ENCODE peak calls at places on chromosomes 7 and 10, in four cellular contexts. H, S, A and M are unnamed samples.
A peak's percentile ranks its signal among the peaks of the same experiment; 100 is the strongest.

GRCh38 chr10:116437076-116437692 is 9.5 kb downstream of the PNLIPRP3 start:
- DNase-seq in H (no peak), S (no peak), A (no peak), M (no peak)

GRCh38 chr7:150867592-150867991 is 15.3 kb downstream of the AOC1 start:
- DNase-seq in H (no peak), S (no peak), A (no peak), M (no peak)

GRCh38 chr7:9189683-9190082 is 756.3 kb downstream of the NXPH1 start:
- DNase-seq in H (no peak), S (no peak), A (no peak), M (no peak)

GRCh38 chr10:47049906-47050305 is 138.7 kb downstream of the PTPN20 start:
- DNase-seq in H (no peak), S (no peak), A (no peak), M (no peak)

GRCh38 chr10:47370015-47370767 is 13.9 kb downstream of the ZNF488 start:
- DNase-seq in H (no peak), S (no peak), A (no peak), M (no peak)

GRCh38 chr7:131109011-131109756 is 218.5 kb upstream of the MKLN1 start:
- DNase-seq in H (no peak), S (peak; percentile 53), A (no peak), M (peak; percentile 14)

GRCh38 chr10:2886662-2887061 is 180.7 kb upstream of the PFKP start:
- DNase-seq in H (no peak), S (no peak), A (no peak), M (peak; percentile 52)

GRCh38 chr7:112452102-112452888 is 2.0 kb downstream of the IFRD1 start:
- DNase-seq in H (no peak), S (no peak), A (peak; percentile 21), M (peak; percentile 68)

GRCh38 chr10:110455440-110455839 is 42.3 kb upstream of the DUSP5 start:
- DNase-seq in H (no peak), S (no peak), A (no peak), M (peak; percentile 62)

GRCh38 chr7:46363688-46364087 is 442.6 kb upstream of the IGFBP3 start:
- DNase-seq in H (no peak), S (no peak), A (no peak), M (no peak)

GRCh38 chr10:113576853-113577252 is 24.0 kb downstream of the HABP2 start:
- DNase-seq in H (no peak), S (peak; percentile 13), A (no peak), M (peak; percentile 39)

GRCh38 chr10:77228559-77228958 is 409.0 kb downstream of the KCNMA1 start:
- DNase-seq in H (no peak), S (no peak), A (no peak), M (no peak)

GRCh38 chr10:63699785-63700184 is 178.6 kb downstream of the REEP3 start:
- DNase-seq in H (no peak), S (no peak), A (no peak), M (no peak)

GRCh38 chr10:14837003-14837755 is 658 bp downstream of the CDNF start:
- DNase-seq in H (no peak), S (no peak), A (no peak), M (peak; percentile 1)

GRCh38 chr7:80082214-80082613 is 52.4 kb upstream of the GNAI1 start:
- DNase-seq in H (no peak), S (no peak), A (no peak), M (no peak)

GRCh38 chr7:153518201-153518984 is 533.8 kb upstream of the DPP6 start:
- DNase-seq in H (no peak), S (no peak), A (no peak), M (no peak)

GRCh38 chr10:94194256-94194655 is 168.5 kb downstream of the NOC3L start:
- DNase-seq in H (no peak), S (no peak), A (no peak), M (no peak)

GRCh38 chr10:92387289-92387940 is 96.4 kb downstream of the MARCHF5 start:
- DNase-seq in H (peak; percentile 62), S (peak; percentile 89), A (peak; percentile 55), M (peak; percentile 83)

GRCh38 chr10:11886138-11886474 is 63.0 kb downstream of the PROSER2 start:
- DNase-seq in H (no peak), S (no peak), A (no peak), M (no peak)

GRCh38 chr7:47461161-47461560 is 120.8 kb downstream of the TNS3 start:
- DNase-seq in H (no peak), S (no peak), A (no peak), M (no peak)

GRCh38 chr7:152341039-152341913 is 94.5 kb downstream of the KMT2C start:
- DNase-seq in H (peak; percentile 44), S (no peak), A (peak; percentile 71), M (peak; percentile 60)

GRCh38 chr10:132993271-132994260 is 51.2 kb upstream of the CFAP46 start:
- DNase-seq in H (no peak), S (no peak), A (no peak), M (no peak)

GRCh38 chr7:26667514-26668133 is 196.8 kb downstream of the SKAP2 start:
- DNase-seq in H (peak; percentile 94), S (peak; percentile 23), A (peak; percentile 47), M (peak; percentile 96)

GRCh38 chr10:397321-398068 is 262.2 kb downstream of the ZMYND11 start:
- DNase-seq in H (no peak), S (no peak), A (no peak), M (no peak)

GRCh38 chr7:151767557-151767956 is 109.4 kb downstream of the PRKAG2 start:
- DNase-seq in H (no peak), S (no peak), A (no peak), M (no peak)

GRCh38 chr7:146172112-146172511 is 55.5 kb downstream of the CNTNAP2 start:
- DNase-seq in H (no peak), S (no peak), A (no peak), M (peak; percentile 4)

GRCh38 chr10:101609481-101609880 is 21.4 kb downstream of the DPCD start:
- DNase-seq in H (no peak), S (no peak), A (no peak), M (peak; percentile 37)

GRCh38 chr7:17530249-17530648 is 231.8 kb downstream of the AHR start:
- DNase-seq in H (no peak), S (no peak), A (no peak), M (no peak)

GRCh38 chr10:101225846-101226361 is 3.4 kb downstream of the LBX1 start:
- DNase-seq in H (no peak), S (no peak), A (no peak), M (no peak)

GRCh38 chr10:117933036-117933435 is 113.7 kb downstream of the RAB11FIP2 start:
- DNase-seq in H (no peak), S (no peak), A (no peak), M (no peak)

GRCh38 chr10:63247771-63248170 is 114.6 kb downstream of the NRBF2 start:
- DNase-seq in H (no peak), S (no peak), A (no peak), M (no peak)

GRCh38 chr7:101162551-101163280 is 2.7 kb downstream of the VGF start:
- DNase-seq in H (no peak), S (peak; percentile 82), A (no peak), M (peak; percentile 88)

GRCh38 chr10:86068532-86069337 is 297.9 kb downstream of the GRID1 start:
- DNase-seq in H (no peak), S (no peak), A (no peak), M (no peak)

GRCh38 chr10:99784731-99785441 is 2.4 kb downstream of the ABCC2 start:
- DNase-seq in H (no peak), S (no peak), A (peak; percentile 52), M (no peak)

GRCh38 chr7:117470777-117471176 is 9.0 kb upstream of the CFTR start:
- DNase-seq in H (no peak), S (no peak), A (no peak), M (no peak)

GRCh38 chr10:76000550-76000949 is 569.1 kb downstream of the LRMDA start:
- DNase-seq in H (no peak), S (no peak), A (no peak), M (no peak)

GRCh38 chr10:118832242-118832651 is 77.5 kb upstream of the CACUL1 start:
- DNase-seq in H (no peak), S (no peak), A (no peak), M (peak; percentile 85)

GRCh38 chr10:33783557-33783956 is 449.1 kb upstream of the NRP1 start:
- DNase-seq in H (no peak), S (no peak), A (no peak), M (no peak)
- H3K4me3 ChIP-seq in H (no peak overlapping the region), S (no peak overlapping the region), A (no peak overlapping the region), M (no peak overlapping the region)

GRCh38 chr10:124025638-124026336 is 67.6 kb downstream of the CHST15 start:
- DNase-seq in H (peak; percentile 15), S (peak; percentile 10), A (no peak), M (peak; percentile 25)
- TF ChIP-seq MAX in H (no peak), S (no peak), A (no peak), M (no peak)

GRCh38 chr7:3301472-3301778 is 373 bp downstream of the SDK1 start:
- DNase-seq in H (no peak), S (no peak), A (no peak), M (no peak)
- H3K4me3 ChIP-seq in H (no peak overlapping the region), S (no peak overlapping the region), A (peak overlapping the region; percentile 84), M (no peak overlapping the region)

DNA sequence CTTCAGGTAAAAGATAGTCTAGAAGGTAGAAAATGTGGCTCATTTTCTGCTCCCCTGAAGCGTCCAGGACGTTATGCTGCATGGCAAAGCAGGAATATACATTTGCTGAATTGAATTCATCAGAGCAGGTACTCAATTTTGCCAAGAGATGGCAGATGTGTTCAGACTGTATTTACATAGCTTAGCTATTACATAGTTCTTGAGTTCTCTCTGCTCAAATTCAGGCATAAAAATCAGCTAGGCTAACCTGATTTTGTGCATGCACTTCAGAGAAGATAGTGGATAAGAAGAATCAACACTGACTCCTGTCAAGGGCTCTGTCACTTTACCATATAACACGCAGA is 209.2 kb upstream of the FAM3C start:
- DNase-seq in H (no peak), S (no peak), A (no peak), M (no peak)
- TF ChIP-seq MAX in H (no peak), S (no peak), A (no peak), M (no peak)

DNA sequence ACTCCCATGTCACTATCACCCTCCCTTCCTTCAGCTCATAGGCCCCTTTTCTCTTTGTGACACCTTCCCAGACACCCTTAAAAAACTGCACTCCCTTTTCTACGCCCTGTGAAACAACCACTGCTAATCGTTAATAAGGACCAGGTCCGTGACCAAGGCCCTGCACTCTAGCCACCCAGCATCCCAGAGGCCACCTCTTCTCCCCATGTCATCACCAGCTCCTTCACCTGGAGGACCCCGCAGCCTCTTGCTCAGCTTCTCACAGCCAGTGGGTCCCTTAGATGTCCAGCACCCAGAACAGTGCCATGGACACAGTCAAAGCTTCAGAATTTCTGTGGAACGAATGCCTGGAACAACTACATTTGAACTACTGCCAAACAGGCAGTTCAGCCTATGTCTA is 2.3 kb downstream of the PARD3 start:
- DNase-seq in H (no peak), S (no peak), A (no peak), M (no peak)
- H3K4me3 ChIP-seq in H (no peak overlapping the region), S (no peak overlapping the region), A (no peak overlapping the region), M (no peak overlapping the region)

DNA sequence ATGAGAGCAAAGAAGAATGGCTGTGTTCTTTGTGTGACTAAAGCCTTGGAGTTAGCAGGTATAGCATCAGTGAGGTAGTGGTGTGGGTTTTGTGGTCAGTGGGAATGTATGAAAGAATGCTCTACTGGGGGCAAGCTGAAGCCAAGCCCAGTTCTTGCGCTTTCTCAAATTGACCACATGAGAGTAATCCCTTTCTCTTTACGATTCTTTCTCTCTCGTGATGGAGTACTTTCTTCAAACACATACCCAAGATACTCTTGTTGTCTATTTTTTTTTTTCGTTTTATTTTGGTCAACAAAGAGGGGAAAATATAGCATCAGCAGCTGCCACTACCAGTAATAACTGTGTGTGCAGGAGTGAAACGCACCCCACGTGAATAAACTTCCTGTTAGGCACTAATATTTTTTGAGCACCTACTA is 8.4 kb upstream of the PANK1 start:
- DNase-seq in H (no peak), S (no peak), A (no peak), M (no peak)
- TF ChIP-seq MAX in H (no peak), S (no peak), A (no peak), M (no peak)